ENCODE peak calls at places on chromosomes 16 and 17, in seven cellular contexts. S is GM12878, U is H1, W is K562, B is HepG2, P is HCT116, H is endothelial cell of umbilical vein. K is an unnamed sample.

GRCh38 chr16:7268182-7268581 is 64.5 kb upstream of the RBFOX1 start:
- DNase-seq in S (no peak), U (peak), W (peak), B (peak), P (no peak), H (no peak), K (no peak)

GRCh38 chr16:977096-977701 is 4.4 kb upstream of the SOX8 start:
- DNase-seq in S (no peak), U (no peak), W (no peak), B (no peak), P (no peak), H (no peak), K (no peak)

GRCh38 chr16:78673157-78673556 is 573.7 kb downstream of the WWOX start:
- DNase-seq in S (no peak), U (no peak), W (no peak), B (no peak), P (no peak), H (no peak), K (no peak)

GRCh38 chr17:41738077-41738800 is 3.8 kb upstream of the HAP1 start:
- DNase-seq in S (peak), U (peak), W (peak), B (peak), P (peak), H (peak), K (peak)

GRCh38 chr17:13171790-13172189 is 154.0 kb upstream of the ELAC2 start:
- DNase-seq in S (no peak), U (no peak), W (no peak), B (no peak), P (no peak), H (no peak), K (no peak)

GRCh38 chr17:45857977-45858708 is 13.5 kb downstream of the SPPL2C start:
- DNase-seq in S (no peak), U (no peak), W (no peak), B (peak), P (no peak), H (peak), K (no peak)

GRCh38 chr16:73912850-73913249 is 383.8 kb upstream of the PSMD7 start:
- DNase-seq in S (no peak), U (no peak), W (no peak), B (no peak), P (no peak), H (no peak), K (no peak)

GRCh38 chr17:71628306-71628705 is 492.5 kb upstream of the SOX9 start:
- DNase-seq in S (no peak), U (no peak), W (no peak), B (no peak), P (no peak), H (no peak), K (no peak)

GRCh38 chr17:38916771-38917170 is 8.6 kb upstream of the LASP1NB start:
- DNase-seq in S (no peak), U (no peak), W (no peak), B (no peak), P (no peak), H (no peak), K (no peak)

GRCh38 chr17:48351916-48352332 is 78.1 kb downstream of the SKAP1 start:
- DNase-seq in S (no peak), U (no peak), W (peak), B (peak), P (peak), H (peak), K (peak)
- TF ChIP-seq POLR2AphosphoS5 in S (no peak), U (no peak), W (no peak), B (no peak), P (no peak), H (no peak), K (no peak)

GRCh38 chr17:67312265-67312664 is 54.1 kb downstream of the PSMD12 start:
- DNase-seq in S (no peak), U (no peak), W (no peak), B (no peak), P (no peak), H (peak), K (no peak)
- H3K9ac ChIP-seq in S (no peak), U (no peak), W (no peak), B (no peak), P (no peak), H (no peak), K (no peak)

GRCh38 chr16:57137043-57137442 is 44.7 kb downstream of the CPNE2 start:
- DNase-seq in S (no peak), U (no peak), W (no peak), B (no peak), P (no peak), H (no peak), K (no peak)

GRCh38 chr16:57134982-57135381 is 42.6 kb downstream of the CPNE2 start:
- DNase-seq in S (no peak), U (no peak), W (no peak), B (no peak), P (no peak), H (no peak), K (no peak)

GRCh38 chr16:57140866-57141668 is 44.8 kb downstream of the PSME3IP1 start:
- DNase-seq in S (no peak), U (no peak), W (peak), B (no peak), P (no peak), H (no peak), K (no peak)

GRCh38 chr16:57138281-57138935 is 46.0 kb downstream of the CPNE2 start:
- DNase-seq in S (no peak), U (no peak), W (no peak), B (no peak), P (no peak), H (no peak), K (no peak)

GRCh38 chr16:57137566-57138273 is 45.3 kb downstream of the CPNE2 start:
- DNase-seq in S (no peak), U (no peak), W (no peak), B (no peak), P (no peak), H (no peak), K (no peak)
- TF ChIP-seq EZH2 in S (no peak), U (no peak), W (no peak), B (no peak), P (no peak), H (no peak), K (no peak)

DNA sequence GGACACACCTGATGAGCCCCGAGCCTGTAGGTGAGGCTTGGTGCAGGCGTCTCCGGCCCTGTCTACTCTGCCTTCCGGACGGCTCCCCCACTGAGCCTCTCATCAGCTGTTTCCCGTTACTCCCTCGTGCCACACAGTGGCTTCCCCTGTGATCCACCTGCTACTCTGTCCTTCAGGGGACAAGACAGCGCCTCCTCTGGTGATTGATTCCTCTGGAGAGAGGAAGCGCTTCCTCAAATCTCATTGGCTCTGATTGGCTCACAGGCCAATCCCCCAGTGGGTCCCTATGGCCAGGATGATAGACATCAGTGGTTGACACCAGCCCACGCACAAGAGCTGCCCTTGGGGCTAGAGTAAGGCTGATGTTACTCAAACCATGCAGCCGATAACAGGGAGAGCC is 24.0 kb downstream of the RNF213 start:
- DNase-seq in S (no peak), U (no peak), W (peak), B (no peak), P (no peak), H (no peak), K (no peak)
- TF ChIP-seq POLR2AphosphoS5 in S (no peak), U (no peak), W (no peak), B (no peak), P (no peak), H (no peak), K (no peak)

DNA sequence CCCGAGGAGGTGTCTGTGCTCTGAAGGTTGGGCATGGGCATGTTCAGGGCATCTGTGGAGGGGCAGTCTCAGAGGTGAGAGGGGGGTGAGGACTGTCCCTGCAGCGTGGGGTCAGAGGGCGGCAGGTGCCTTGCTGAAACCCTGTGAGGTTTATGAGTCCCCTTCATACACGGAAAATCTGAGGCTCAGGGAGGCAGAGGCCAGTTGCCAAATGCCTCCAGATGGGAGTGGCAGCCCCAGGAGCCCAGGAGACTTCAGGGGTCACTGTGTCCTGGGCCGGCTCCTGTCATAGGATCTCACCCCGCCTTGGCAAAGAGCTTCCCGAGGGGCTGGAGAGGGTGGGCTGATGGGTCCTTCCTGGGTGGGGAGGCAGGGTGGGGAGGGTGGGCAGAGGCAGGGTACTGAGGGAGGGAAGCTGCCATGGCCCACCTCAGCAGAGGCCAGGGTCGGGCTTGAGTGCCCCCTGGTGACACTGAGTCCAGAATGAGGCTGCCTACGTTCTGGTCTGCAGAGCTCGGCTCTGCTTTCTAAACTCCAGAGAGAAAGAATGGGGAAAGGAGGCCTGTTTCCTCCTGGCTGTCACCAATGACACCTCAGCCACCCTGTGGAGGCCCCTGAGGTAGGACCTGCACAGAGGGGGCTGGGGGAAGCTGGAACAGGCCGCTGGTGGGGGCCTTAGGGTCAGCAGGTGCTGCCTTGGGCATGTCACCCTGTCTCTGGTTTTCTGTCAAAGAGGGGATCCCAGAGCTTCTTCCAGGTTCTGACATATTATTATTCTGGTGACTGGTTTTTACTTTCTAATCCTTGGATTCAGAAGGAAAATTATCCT is 1.1 kb downstream of the LGALS9 start:
- DNase-seq in S (no peak), U (no peak), W (no peak), B (no peak), P (no peak), H (no peak), K (no peak)
- H3K9ac ChIP-seq in S (peak), U (no peak), W (no peak), B (no peak), P (no peak), H (no peak), K (no peak)

GRCh38 chr17:78358538-78359215 is 1.2 kb downstream of the SOCS3 start:
- DNase-seq in S (no peak), U (no peak), W (no peak), B (no peak), P (no peak), H (peak), K (no peak)
- TF ChIP-seq EZH2 in S (no peak), U (no peak), W (no peak), B (no peak), P (no peak), H (no peak), K (no peak)